ENCODE peak calls at places on chromosomes 5 and 9, in six cellular contexts. R, O, S, Y, K and J are unnamed samples. For H3K36me3, the result is how much of the 10 kb centered on the place peaks cover.

GRCh38 chr5:34563951-34564705 is 92.0 kb upstream of the RAI14 start:
- DNase-seq in K (no peak), R (no peak), S (no peak), Y (peak), O (peak), J (no peak)

GRCh38 chr5:57338068-57338848 is 144.4 kb downstream of the ACTBL2 start:
- DNase-seq in O (peak), S (no peak), Y (peak), K (peak), R (peak), J (peak)

GRCh38 chr5:94463739-94464138 is 154.7 kb downstream of the KIAA0825 start:
- DNase-seq in K (no peak), R (no peak), S (no peak), O (no peak), Y (no peak), J (no peak)

GRCh38 chr5:137309290-137309689 is 189.8 kb downstream of the SPOCK1 start:
- DNase-seq in R (no peak), S (no peak), O (no peak), Y (no peak), K (no peak), J (no peak)

GRCh38 chr9:135905380-135906282 is 1.7 kb downstream of the CAMSAP1 start:
- DNase-seq in S (no peak), O (no peak), K (peak), R (peak), Y (no peak), J (no peak)

GRCh38 chr9:4862506-4863250 is 69.9 kb downstream of the RCL1 start:
- DNase-seq in K (no peak), R (no peak), Y (peak), O (no peak), S (no peak), J (no peak)

GRCh38 chr9:79592736-79593493 is 21.1 kb downstream of the TLE4 start:
- DNase-seq in O (no peak), R (no peak), Y (no peak), K (no peak), S (no peak), J (peak)

GRCh38 chr5:145084834-145085233 is 750.3 kb downstream of the PRELID2 start:
- DNase-seq in Y (no peak), O (no peak), S (no peak), K (no peak), R (no peak), J (no peak)

GRCh38 chr5:130715541-130715940 is 449.5 kb downstream of the HINT1 start:
- DNase-seq in O (no peak), R (no peak), K (no peak), Y (no peak), S (no peak), J (no peak)

GRCh38 chr9:81513049-81513448 is 176.3 kb downstream of the TLE1 start:
- DNase-seq in Y (no peak), R (no peak), O (no peak), S (no peak), K (no peak), J (no peak)

GRCh38 chr5:61625682-61626620 is 293.9 kb downstream of the ZSWIM6 start:
- DNase-seq in K (no peak), O (peak), R (peak), Y (peak), S (no peak), J (peak)

GRCh38 chr9:108687360-108687981 is 168.3 kb downstream of the ACTL7B start:
- DNase-seq in K (no peak), S (no peak), O (no peak), Y (no peak), R (peak), J (no peak)

GRCh38 chr9:112783551-112783954 is 33.0 kb downstream of the SNX30 start:
- DNase-seq in R (peak), Y (no peak), S (no peak), O (no peak), K (no peak), J (peak)

GRCh38 chr5:171055881-171056454 is 194.2 kb downstream of the RANBP17 start:
- DNase-seq in Y (no peak), S (no peak), R (no peak), K (peak), O (no peak), J (no peak)

GRCh38 chr5:132103380-132103951 is 29.9 kb downstream of the CSF2 start:
- DNase-seq in O (peak), Y (peak), R (peak), S (peak), K (peak), J (peak)
- H2AFZ ChIP-seq in O (no peak), Y (no peak), R (no peak), S (no peak), K (peak), J (no peak)

GRCh38 chr9:121157939-121158338 is 43.7 kb downstream of the RAB14 start:
- DNase-seq in S (no peak), O (no peak), Y (no peak), R (no peak), K (no peak), J (no peak)
- H3K36me3 ChIP-seq in S (under half), O (under half), Y (half or more), R (under half), K (half or more), J (under half)

GRCh38 chr9:128150594-128151342 is 1.5 kb downstream of the LCN2 start:
- DNase-seq in R (no peak), O (peak), K (peak), S (no peak), Y (peak), J (peak)
- H2AFZ ChIP-seq in R (no peak), O (no peak), K (no peak), S (no peak), Y (peak), J (no peak)

DNA sequence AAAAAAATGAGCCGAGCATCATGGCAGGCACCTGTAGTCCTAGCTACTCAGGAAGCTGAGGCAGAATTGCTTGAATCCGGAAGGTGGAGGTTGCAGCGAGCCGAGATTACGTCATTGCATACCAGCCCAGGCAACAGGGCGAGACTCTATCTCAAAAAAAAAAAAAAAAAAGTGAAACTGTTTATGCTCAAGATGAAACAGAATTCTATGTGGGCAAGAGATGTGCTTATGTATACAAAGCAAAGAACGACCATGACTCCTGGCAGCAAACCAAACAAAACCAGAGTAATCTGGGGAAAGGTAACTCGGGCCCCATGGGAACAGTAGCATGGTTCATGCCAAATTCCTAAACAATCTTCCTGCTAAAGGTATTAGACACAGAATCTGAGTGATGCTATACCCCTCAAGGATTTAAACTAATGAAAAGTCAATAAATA is 32.6 kb upstream of the PLAC8L1 start:
- DNase-seq in O (peak), K (no peak), R (peak), Y (no peak), S (no peak), J (no peak)
- H3K36me3 ChIP-seq in O (half or more), K (half or more), R (under half), Y (half or more), S (under half), J (under half)

GRCh38 chr9:24257726-24258125 is 288.0 kb downstream of the IZUMO3 start:
- DNase-seq in R (no peak), Y (no peak), K (no peak), O (no peak), S (no peak), J (no peak)

GRCh38 chr9:24258626-24259025 is 287.1 kb downstream of the IZUMO3 start:
- DNase-seq in Y (no peak), K (no peak), S (no peak), R (no peak), O (no peak), J (no peak)
- H2AFZ ChIP-seq in Y (no peak), K (no peak), S (no peak), R (no peak), O (no peak), J (no peak)